ENCODE peak calls at places on chromosomes 3 and 15, in seven cellular contexts. C is SJSA1, D is upper lobe of right lung, I is cardiac muscle cell, M is left ventricle myocardium inferior, B is sigmoid colon, W is right lobe of liver. O is an unnamed sample. For H3K4me1, the result is how much of the 10 kb centered on the place peaks cover.

GRCh38 chr15:75749820-75750219 is 37.2 kb upstream of the CSPG4 start:
- DNase-seq in C (no peak), D (peak), I (no peak), M (no peak), B (no peak), W (no peak), O (no peak)

GRCh38 chr15:65902373-65902772 is 33.1 kb downstream of the RAB11A start:
- DNase-seq in C (no peak), D (peak), I (no peak), M (peak), B (peak), W (peak), O (peak)

GRCh38 chr3:14451844-14452533 is 49.6 kb downstream of the SLC6A6 start:
- DNase-seq in C (peak), D (peak), I (peak), M (peak), B (peak), W (no peak), O (no peak)

GRCh38 chr15:42108808-42109207 is 14.4 kb upstream of the PLA2G4D start:
- DNase-seq in C (no peak), D (no peak), I (no peak), M (no peak), B (no peak), W (no peak), O (no peak)

GRCh38 chr3:45178131-45179023 is 32.2 kb upstream of the CDCP1 start:
- DNase-seq in C (peak), D (no peak), I (peak), M (no peak), B (no peak), W (no peak), O (no peak)

GRCh38 chr3:24296441-24297205 is 198.0 kb downstream of the THRB start:
- DNase-seq in C (peak), D (no peak), I (no peak), M (no peak), B (peak), W (no peak), O (peak)

GRCh38 chr3:194879991-194880939 is 194.6 kb downstream of the FAM43A start:
- DNase-seq in C (no peak), D (no peak), I (peak), M (peak), B (no peak), W (no peak), O (no peak)

GRCh38 chr3:168249539-168250414 is 154.1 kb upstream of the GOLIM4 start:
- DNase-seq in C (peak), D (peak), I (peak), M (peak), B (peak), W (peak), O (peak)

GRCh38 chr3:181700168-181701087 is 11.3 kb upstream of the SOX2 start:
- DNase-seq in C (peak), D (no peak), I (peak), M (peak), B (no peak), W (no peak), O (peak)

GRCh38 chr3:27307566-27307965 is 61.6 kb downstream of the NEK10 start:
- DNase-seq in C (no peak), D (no peak), I (no peak), M (no peak), B (no peak), W (no peak), O (no peak)

GRCh38 chr15:23564798-23565394 is 578 bp upstream of the MKRN3 start:
- DNase-seq in C (no peak), D (no peak), I (no peak), M (no peak), B (no peak), W (no peak), O (no peak)

GRCh38 chr15:93862791-93863190 is 368.6 kb upstream of the MCTP2 start:
- DNase-seq in C (no peak), D (no peak), I (no peak), M (no peak), B (peak), W (no peak), O (no peak)

GRCh38 chr3:172341482-172342059 is 106.7 kb downstream of the GHSR start:
- DNase-seq in C (peak), D (no peak), I (peak), M (no peak), B (no peak), W (no peak), O (peak)

GRCh38 chr3:195548496-195548895 is 5.4 kb upstream of the PPP1R2 start:
- DNase-seq in C (no peak), D (no peak), I (no peak), M (no peak), B (no peak), W (no peak), O (peak)

GRCh38 chr3:5051772-5052171 is 70.3 kb upstream of the ARL8B start:
- DNase-seq in C (no peak), D (no peak), I (no peak), M (no peak), B (no peak), W (no peak), O (no peak)

GRCh38 chr15:57510647-57511046 is 81.1 kb upstream of the MYZAP start:
- DNase-seq in C (peak), D (no peak), I (peak), M (peak), B (no peak), W (peak), O (no peak)

GRCh38 chr15:55250392-55250791 is 39.2 kb downstream of the RAB27A start:
- DNase-seq in C (no peak), D (no peak), I (peak), M (no peak), B (no peak), W (no peak), O (no peak)

GRCh38 chr3:11625376-11626083 is 18.2 kb downstream of the VGLL4 start:
- DNase-seq in C (no peak), D (no peak), I (no peak), M (no peak), B (no peak), W (no peak), O (no peak)
- H3K4me1 ChIP-seq in C (under half), D (under half), I (under half), M (half or more), B (under half), W (under half), O (under half)

GRCh38 chr3:10391391-10391790 is 70.5 kb upstream of the SEC13 start:
- DNase-seq in C (no peak), D (no peak), I (no peak), M (no peak), B (no peak), W (no peak), O (no peak)
- H3K4me1 ChIP-seq in C (under half), D (under half), I (under half), M (under half), B (under half), W (under half), O (under half)

DNA sequence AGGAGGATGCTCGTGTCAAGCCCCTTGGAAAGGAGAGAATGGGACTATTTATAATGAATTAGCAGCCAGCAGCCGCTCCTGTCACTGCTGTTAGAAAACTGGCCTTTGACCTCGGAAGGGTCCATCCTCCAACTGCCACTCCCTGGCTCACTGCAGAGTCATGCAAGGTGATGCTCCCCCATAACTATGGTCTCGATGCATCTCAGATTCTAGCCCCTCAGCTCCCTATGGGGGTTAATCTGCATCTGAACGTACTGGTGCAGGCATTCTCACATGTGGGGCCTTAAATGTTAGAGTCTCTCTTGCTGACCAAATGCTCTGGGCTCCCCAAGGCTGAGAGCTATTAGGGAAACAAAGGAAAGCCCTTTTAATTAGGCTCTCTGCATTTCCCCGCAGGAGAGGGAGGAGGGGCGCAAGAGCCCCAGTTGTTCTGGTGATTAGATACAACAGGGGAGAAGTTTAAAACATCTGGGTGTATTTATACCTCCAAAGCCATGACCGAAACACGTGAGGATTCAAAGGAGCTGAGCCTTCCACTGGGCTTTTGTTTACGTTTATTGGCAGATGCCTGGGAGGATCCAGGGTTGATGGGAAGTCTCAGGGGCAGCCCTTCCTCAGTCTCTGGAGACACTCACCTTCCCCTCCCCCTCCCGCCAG is 182.5 kb downstream of the OPA1 start:
- DNase-seq in C (no peak), D (no peak), I (no peak), M (no peak), B (peak), W (no peak), O (peak)
- H3K4me1 ChIP-seq in C (under half), D (under half), I (under half), M (under half), B (under half), W (under half), O (under half)

DNA sequence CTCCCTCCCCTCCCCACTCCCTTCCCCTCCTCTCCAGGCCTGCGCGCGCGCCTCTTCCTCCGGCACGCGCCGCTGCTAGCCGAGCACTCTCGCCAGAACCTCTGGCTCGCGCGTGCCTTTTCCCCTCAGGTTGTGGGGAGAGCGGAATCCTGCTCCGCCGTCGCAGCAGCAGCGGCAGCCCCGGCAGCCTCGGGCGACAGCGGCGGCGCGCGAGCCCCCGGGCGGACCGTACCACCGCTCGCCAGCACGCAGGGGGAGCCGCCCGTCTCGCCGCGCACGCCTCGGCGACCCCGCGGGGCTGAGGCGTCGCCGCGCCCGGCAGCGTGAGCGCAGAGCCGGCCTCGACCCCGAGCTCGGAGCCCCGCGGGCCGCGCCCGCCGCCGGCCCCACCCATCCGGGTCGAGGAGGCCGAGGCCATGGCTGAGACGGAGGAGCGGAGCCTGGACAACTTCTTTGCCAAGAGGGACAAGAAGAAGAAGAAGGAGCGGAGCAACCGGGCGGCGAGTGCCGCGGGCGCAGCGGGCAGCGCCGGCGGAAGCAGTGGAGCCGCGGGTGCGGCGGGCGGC is at the start of gene CDV3:
- DNase-seq in C (no peak), D (no peak), I (no peak), M (no peak), B (no peak), W (no peak), O (peak)
- H3K4me1 ChIP-seq in C (half or more), D (half or more), I (under half), M (half or more), B (under half), W (under half), O (under half)

DNA sequence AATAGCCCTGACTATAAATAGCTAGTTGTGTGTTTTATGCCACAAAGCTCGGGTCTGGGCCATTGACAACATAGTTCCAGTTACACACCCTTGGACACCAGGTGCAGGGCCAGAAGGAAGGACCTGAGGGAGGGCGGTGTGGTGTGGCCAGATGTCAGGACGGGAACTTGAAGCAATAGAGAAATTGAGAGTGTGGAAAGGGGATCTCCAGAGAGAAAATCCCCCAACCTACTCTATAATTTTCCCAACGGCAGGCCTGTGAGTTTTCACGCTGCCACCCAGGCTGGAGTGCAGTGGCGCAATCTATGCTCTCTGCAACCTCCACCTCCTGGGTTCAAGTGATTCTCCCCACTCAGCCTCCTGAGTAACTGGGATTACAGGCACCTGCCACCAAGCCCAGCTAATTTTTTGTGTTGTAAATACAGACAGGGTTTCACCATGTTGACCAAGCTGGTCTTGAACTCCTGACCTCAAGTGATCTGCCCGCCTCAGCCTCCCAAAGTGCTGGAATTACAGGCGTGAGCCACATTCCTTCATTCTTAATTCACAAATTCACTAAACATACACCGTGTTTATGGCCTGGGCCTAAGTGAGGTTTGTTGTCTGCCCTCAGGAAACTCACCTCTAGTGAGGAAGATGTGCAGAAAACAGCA is 70.8 kb upstream of the KLF13 start:
- DNase-seq in C (no peak), D (peak), I (no peak), M (no peak), B (no peak), W (no peak), O (no peak)
- H3K4me1 ChIP-seq in C (under half), D (under half), I (under half), M (under half), B (under half), W (under half), O (under half)

DNA sequence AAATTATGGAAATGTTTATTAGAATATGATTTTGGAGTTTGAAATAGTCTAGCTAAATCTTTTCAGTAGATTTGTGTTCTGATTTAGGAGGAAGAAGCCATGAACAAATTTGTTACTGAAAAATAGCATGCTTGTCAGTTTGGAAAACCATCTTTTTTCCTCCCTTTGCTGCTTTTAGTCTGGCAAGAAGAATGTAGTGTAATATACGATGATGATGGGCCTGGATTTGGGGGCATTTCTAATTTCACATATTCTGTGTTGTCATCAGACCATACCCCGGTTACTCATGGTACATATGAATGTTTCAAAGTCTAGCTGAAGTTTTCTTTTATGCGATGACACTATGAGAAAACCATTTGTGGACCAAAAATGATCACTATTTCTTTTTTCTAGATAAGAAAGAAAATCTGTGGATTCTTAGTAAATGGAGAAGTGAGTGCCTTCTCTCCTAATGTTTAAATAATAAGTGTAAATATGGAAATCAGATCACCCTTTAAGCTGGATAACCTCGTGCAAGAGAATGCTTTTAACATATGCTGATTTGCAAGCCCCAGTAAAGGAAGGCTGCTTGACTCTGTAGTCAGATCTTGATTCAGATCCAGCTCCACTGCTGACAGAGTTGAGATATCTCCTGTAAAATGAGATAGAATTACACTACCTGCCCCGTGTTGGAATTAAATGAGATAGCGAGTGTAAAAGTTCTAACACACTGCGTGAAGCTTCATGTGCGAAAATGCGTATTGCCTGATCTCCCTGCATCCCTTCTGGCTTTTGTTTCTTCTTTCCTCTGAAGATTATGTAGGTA is 3.0 kb downstream of the MEF2A start:
- DNase-seq in C (no peak), D (no peak), I (no peak), M (no peak), B (no peak), W (no peak), O (peak)
- H3K4me1 ChIP-seq in C (under half), D (under half), I (under half), M (half or more), B (under half), W (under half), O (under half)